ENCODE peak calls at places on chromosomes 6 and 20, in six cellular contexts. Z is stimulated activated CD8-positive, alpha-beta memory T cell treated with anti-CD3 and anti-CD28 coated beads, Interleukin-4, amount 100 ng/mL, for 1 hour; O is posterior cingulate gyrus; Q is upper lobe of right lung; V is astrocyte of the spinal cord; W is adipocyte. U is an unnamed sample.

GRCh38 chr6:166910601-166911000 is 45.7 kb downstream of the RNASET2 start:
- DNase-seq in Z (no peak), O (peak), Q (no peak), V (no peak), W (no peak), U (no peak)

GRCh38 chr6:28940859-28941680 is 17.3 kb upstream of the TRIM27 start:
- DNase-seq in Z (no peak), O (peak), Q (no peak), V (peak), W (peak), U (peak)

GRCh38 chr20:48682529-48683385 is 145.0 kb downstream of the PREX1 start:
- DNase-seq in Z (no peak), O (peak), Q (peak), V (peak), W (peak), U (no peak)

GRCh38 chr6:54609986-54610385 is 236.6 kb upstream of the FAM83B start:
- DNase-seq in Z (no peak), O (no peak), Q (no peak), V (no peak), W (peak), U (no peak)

GRCh38 chr6:104486003-104486402 is 373.7 kb downstream of the HACE1 start:
- DNase-seq in Z (no peak), O (no peak), Q (no peak), V (no peak), W (no peak), U (no peak)

GRCh38 chr6:97186416-97186999 is 96.5 kb downstream of the MMS22L start:
- DNase-seq in Z (peak), O (peak), Q (peak), V (peak), W (peak), U (peak)

GRCh38 chr20:59779656-59780380 is 153.6 kb downstream of the SYCP2 start:
- DNase-seq in Z (no peak), O (no peak), Q (no peak), V (no peak), W (no peak), U (peak)

GRCh38 chr6:40701352-40702007 is 114.3 kb upstream of the LRFN2 start:
- DNase-seq in Z (no peak), O (no peak), Q (no peak), V (no peak), W (no peak), U (no peak)

GRCh38 chr20:50794181-50794845 is 548 bp upstream of the BCAS4 start:
- DNase-seq in Z (no peak), O (peak), Q (no peak), V (no peak), W (no peak), U (no peak)

GRCh38 chr6:115947964-115948541 is 112.6 kb downstream of the FRK start:
- DNase-seq in Z (no peak), O (no peak), Q (no peak), V (no peak), W (no peak), U (no peak)

GRCh38 chr20:32973077-32973717 is 31.0 kb downstream of the SUN5 start:
- DNase-seq in Z (no peak), O (no peak), Q (no peak), V (no peak), W (no peak), U (no peak)

GRCh38 chr20:51461306-51461705 is 81.2 kb downstream of the NFATC2 start:
- DNase-seq in Z (no peak), O (no peak), Q (no peak), V (no peak), W (no peak), U (no peak)

GRCh38 chr6:116954938-116955337 is 77.9 kb downstream of the RFX6 start:
- DNase-seq in Z (no peak), O (no peak), Q (no peak), V (no peak), W (no peak), U (no peak)

GRCh38 chr20:51661609-51662178 is 106.5 kb downstream of the ATP9A start:
- DNase-seq in Z (no peak), O (no peak), Q (no peak), V (peak), W (no peak), U (no peak)

GRCh38 chr6:130167655-130168054 is 55.1 kb downstream of the SAMD3 start:
- DNase-seq in Z (no peak), O (no peak), Q (no peak), V (no peak), W (peak), U (no peak)